ENCODE peak calls at places on chromosome 21, in eight cellular contexts. One of them, this sample, is unnamed.

GRCh38 chr21:44932366-44933181 is 7.3 kb upstream of the SLX9 start:
- DNase-seq in tibial artery: peak; percentile 70
- DNase-seq in adrenal gland: peak; percentile 31
- DNase-seq in GM23338: no peak
- DNase-seq in AG04450: no peak
- DNase-seq in uterus: no peak
- DNase-seq in ovary: no peak
- DNase-seq in CD8-positive, alpha-beta T cell: peak; percentile 58
- DNase-seq in this sample: no peak

GRCh38 chr21:35635994-35636393 is 424.3 kb downstream of the SETD4 start:
- DNase-seq in CD8-positive, alpha-beta T cell: no peak
- DNase-seq in AG04450: no peak
- DNase-seq in adrenal gland: no peak
- DNase-seq in uterus: no peak
- DNase-seq in tibial artery: no peak
- DNase-seq in ovary: no peak
- DNase-seq in GM23338: no peak
- DNase-seq in this sample: no peak

GRCh38 chr21:45584786-45585185 is 42.5 kb upstream of the SLC19A1 start:
- DNase-seq in adrenal gland: no peak
- DNase-seq in ovary: no peak
- DNase-seq in AG04450: no peak
- DNase-seq in tibial artery: peak; percentile 17
- DNase-seq in GM23338: no peak
- DNase-seq in CD8-positive, alpha-beta T cell: no peak
- DNase-seq in uterus: peak; percentile 1
- DNase-seq in this sample: no peak

GRCh38 chr21:35511298-35512162 is 462.4 kb upstream of the RUNX1 start:
- DNase-seq in CD8-positive, alpha-beta T cell: no peak
- DNase-seq in adrenal gland: no peak
- DNase-seq in tibial artery: no peak
- DNase-seq in uterus: no peak
- DNase-seq in GM23338: no peak
- DNase-seq in AG04450: no peak
- DNase-seq in ovary: no peak
- DNase-seq in this sample: no peak

GRCh38 chr21:34889537-34890257 is 159.4 kb downstream of the RUNX1 start:
- DNase-seq in CD8-positive, alpha-beta T cell: peak; percentile 46
- DNase-seq in adrenal gland: peak; percentile 81
- DNase-seq in tibial artery: peak; percentile 83
- DNase-seq in ovary: peak; percentile 68
- DNase-seq in uterus: peak; percentile 70
- DNase-seq in GM23338: peak; percentile 50
- DNase-seq in AG04450: no peak
- DNase-seq in this sample: peak; percentile 87

GRCh38 chr21:45590726-45591618 is 48.7 kb upstream of the SLC19A1 start:
- DNase-seq in CD8-positive, alpha-beta T cell: peak; percentile 28
- DNase-seq in GM23338: peak; percentile 54
- DNase-seq in ovary: peak; percentile 62
- DNase-seq in uterus: peak; percentile 29
- DNase-seq in AG04450: no peak
- DNase-seq in adrenal gland: peak; percentile 23
- DNase-seq in tibial artery: peak; percentile 62
- DNase-seq in this sample: peak; percentile 28

GRCh38 chr21:45291613-45292398 is 4.1 kb upstream of the POFUT2 start:
- DNase-seq in uterus: no peak
- DNase-seq in adrenal gland: peak; percentile 53
- DNase-seq in tibial artery: peak; percentile 74
- DNase-seq in CD8-positive, alpha-beta T cell: no peak
- DNase-seq in GM23338: no peak
- DNase-seq in ovary: peak; percentile 46
- DNase-seq in AG04450: no peak
- DNase-seq in this sample: no peak

GRCh38 chr21:36156339-36156814 is 247 bp upstream of the DOP1B start:
- DNase-seq in uterus: peak; percentile 100
- DNase-seq in CD8-positive, alpha-beta T cell: peak; percentile 100
- DNase-seq in ovary: peak; percentile 99
- DNase-seq in tibial artery: peak; percentile 100
- DNase-seq in GM23338: peak; percentile 100
- DNase-seq in AG04450: peak; percentile 99
- DNase-seq in adrenal gland: peak; percentile 100
- DNase-seq in this sample: peak; percentile 99

GRCh38 chr21:46477765-46478164 is 19.1 kb downstream of the DIP2A start:
- DNase-seq in adrenal gland: no peak
- DNase-seq in CD8-positive, alpha-beta T cell: no peak
- DNase-seq in AG04450: no peak
- DNase-seq in tibial artery: no peak
- DNase-seq in GM23338: no peak
- DNase-seq in uterus: no peak
- DNase-seq in ovary: no peak
- DNase-seq in this sample: no peak

GRCh38 chr21:35014302-35015044 is 34.6 kb downstream of the RUNX1 start:
- DNase-seq in uterus: no peak
- DNase-seq in AG04450: no peak
- DNase-seq in GM23338: no peak
- DNase-seq in CD8-positive, alpha-beta T cell: no peak
- DNase-seq in tibial artery: no peak
- DNase-seq in adrenal gland: peak; percentile 8
- DNase-seq in ovary: no peak
- DNase-seq in this sample: no peak

GRCh38 chr21:46157396-46157986 is 2.1 kb upstream of the FTCD start:
- DNase-seq in uterus: no peak
- DNase-seq in AG04450: no peak
- DNase-seq in ovary: no peak
- DNase-seq in GM23338: no peak
- DNase-seq in tibial artery: peak; percentile 59
- DNase-seq in CD8-positive, alpha-beta T cell: no peak
- DNase-seq in adrenal gland: no peak
- DNase-seq in this sample: no peak

GRCh38 chr21:39430016-39430415 is 15.6 kb downstream of the LCA5L start:
- DNase-seq in adrenal gland: no peak
- DNase-seq in CD8-positive, alpha-beta T cell: no peak
- DNase-seq in tibial artery: no peak
- DNase-seq in ovary: no peak
- DNase-seq in uterus: no peak
- DNase-seq in GM23338: no peak
- DNase-seq in AG04450: no peak
- DNase-seq in this sample: no peak

GRCh38 chr21:38930065-38930464 is 124.3 kb downstream of the ETS2 start:
- DNase-seq in CD8-positive, alpha-beta T cell: no peak
- DNase-seq in GM23338: no peak
- DNase-seq in adrenal gland: no peak
- DNase-seq in uterus: no peak
- DNase-seq in AG04450: no peak
- DNase-seq in ovary: no peak
- DNase-seq in tibial artery: no peak
- DNase-seq in this sample: peak; percentile 30

GRCh38 chr21:14862794-14863720 is 201.7 kb downstream of the NRIP1 start:
- DNase-seq in uterus: no peak
- DNase-seq in ovary: no peak
- DNase-seq in CD8-positive, alpha-beta T cell: no peak
- DNase-seq in adrenal gland: peak; percentile 29
- DNase-seq in tibial artery: no peak
- DNase-seq in GM23338: peak; percentile 58
- DNase-seq in AG04450: no peak
- DNase-seq in this sample: no peak

GRCh38 chr21:14955936-14956520 is 108.8 kb downstream of the NRIP1 start:
- DNase-seq in uterus: no peak
- DNase-seq in CD8-positive, alpha-beta T cell: no peak
- DNase-seq in AG04450: no peak
- DNase-seq in GM23338: no peak
- DNase-seq in adrenal gland: no peak
- DNase-seq in ovary: no peak
- DNase-seq in tibial artery: no peak
- DNase-seq in this sample: no peak

GRCh38 chr21:26840912-26841311 is 4.3 kb downstream of the ADAMTS1 start:
- DNase-seq in ovary: peak; percentile 37
- DNase-seq in tibial artery: peak; percentile 89
- DNase-seq in adrenal gland: no peak
- DNase-seq in CD8-positive, alpha-beta T cell: no peak
- DNase-seq in GM23338: no peak
- DNase-seq in uterus: peak; percentile 69
- DNase-seq in AG04450: no peak
- DNase-seq in this sample: no peak

GRCh38 chr21:26842976-26843911 is 2.0 kb downstream of the ADAMTS1 start:
- DNase-seq in uterus: peak; percentile 95
- DNase-seq in adrenal gland: peak; percentile 91
- DNase-seq in tibial artery: peak; percentile 98
- DNase-seq in AG04450: peak; percentile 87
- DNase-seq in GM23338: peak; percentile 83
- DNase-seq in ovary: peak; percentile 92
- DNase-seq in CD8-positive, alpha-beta T cell: no peak
- DNase-seq in this sample: no peak

GRCh38 chr21:26842300-26842699 is 2.9 kb downstream of the ADAMTS1 start:
- DNase-seq in uterus: no peak
- DNase-seq in AG04450: no peak
- DNase-seq in adrenal gland: no peak
- DNase-seq in ovary: no peak
- DNase-seq in GM23338: no peak
- DNase-seq in CD8-positive, alpha-beta T cell: no peak
- DNase-seq in tibial artery: no peak
- DNase-seq in this sample: no peak

GRCh38 chr21:26837539-26837938 is 7.7 kb downstream of the ADAMTS1 start:
- DNase-seq in uterus: no peak
- DNase-seq in AG04450: no peak
- DNase-seq in adrenal gland: no peak
- DNase-seq in CD8-positive, alpha-beta T cell: no peak
- DNase-seq in ovary: no peak
- DNase-seq in tibial artery: no peak
- DNase-seq in GM23338: no peak
- DNase-seq in this sample: no peak

DNA sequence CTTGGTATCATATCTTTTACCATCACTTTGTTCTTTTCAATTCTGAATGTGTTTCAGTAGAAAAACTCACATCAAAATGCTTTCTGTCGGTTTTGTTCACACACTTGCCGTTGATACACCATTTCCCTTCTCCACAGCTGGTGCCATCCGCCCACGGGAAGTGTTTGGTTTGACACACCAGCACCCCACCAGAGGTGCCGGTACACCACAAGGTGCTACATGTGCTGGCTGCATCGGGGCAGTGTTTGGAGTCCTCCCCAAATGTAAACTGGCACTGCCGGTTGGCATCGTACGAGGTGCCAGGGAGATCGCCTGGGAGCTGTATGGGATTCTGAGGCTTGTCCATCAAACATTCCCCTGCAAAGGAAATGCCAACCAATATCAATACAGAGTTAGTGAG is 5.0 kb downstream of the ADAMTS1 start:
- DNase-seq in CD8-positive, alpha-beta T cell: no peak
- DNase-seq in AG04450: no peak
- DNase-seq in adrenal gland: no peak
- DNase-seq in tibial artery: no peak
- DNase-seq in uterus: no peak
- DNase-seq in GM23338: no peak
- DNase-seq in ovary: no peak
- DNase-seq in this sample: no peak
- H3K4me3 ChIP-seq in CD8-positive, alpha-beta T cell: no peak overlapping the region
- H3K4me3 ChIP-seq in AG04450: peak overlapping the region; percentile 31
- H3K4me3 ChIP-seq in adrenal gland: peak overlapping the region; percentile 17
- H3K4me3 ChIP-seq in tibial artery: peak overlapping the region; percentile 79
- H3K4me3 ChIP-seq in uterus: no peak overlapping the region
- H3K4me3 ChIP-seq in GM23338: no peak overlapping the region
- H3K4me3 ChIP-seq in ovary: peak overlapping the region; percentile 2
- H3K4me3 ChIP-seq in this sample: no peak overlapping the region

GRCh38 chr21:43646550-43647260 is 12.6 kb downstream of the HSF2BP start:
- DNase-seq in GM23338: peak; percentile 95
- DNase-seq in tibial artery: peak; percentile 92
- DNase-seq in CD8-positive, alpha-beta T cell: peak; percentile 66
- DNase-seq in uterus: peak; percentile 90
- DNase-seq in AG04450: peak; percentile 81
- DNase-seq in adrenal gland: peak; percentile 93
- DNase-seq in ovary: peak; percentile 84
- DNase-seq in this sample: peak; percentile 87
- H3K27ac ChIP-seq in GM23338: no peak overlapping the region
- H3K27ac ChIP-seq in tibial artery: no peak overlapping the region
- H3K27ac ChIP-seq in CD8-positive, alpha-beta T cell: no peak overlapping the region
- H3K27ac ChIP-seq in uterus: no peak overlapping the region
- H3K27ac ChIP-seq in AG04450: no peak overlapping the region
- H3K27ac ChIP-seq in adrenal gland: no peak overlapping the region
- H3K27ac ChIP-seq in ovary: peak overlapping the region; percentile 70
- H3K27ac ChIP-seq in this sample: no peak overlapping the region

DNA sequence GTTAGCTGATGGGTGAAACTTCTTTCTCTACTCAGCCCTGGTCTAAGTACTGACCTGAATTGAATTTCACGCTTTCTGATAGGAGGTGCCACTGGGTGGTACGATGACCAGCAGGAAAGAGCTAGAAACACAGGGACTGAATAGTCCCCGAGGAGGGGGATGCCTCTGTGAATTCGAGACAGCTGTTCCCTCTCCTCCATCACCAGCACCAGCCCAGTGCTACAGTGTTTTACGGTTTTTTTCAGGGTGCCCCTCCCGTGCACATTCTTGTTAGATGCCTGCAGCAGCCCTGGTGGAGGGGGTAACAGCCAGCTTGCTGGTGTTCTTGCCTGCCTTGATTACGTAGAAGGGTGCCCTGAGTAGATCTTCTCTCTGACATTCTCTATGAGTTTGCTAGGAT is 7.1 kb downstream of the HUNK start:
- DNase-seq in uterus: no peak
- DNase-seq in GM23338: no peak
- DNase-seq in adrenal gland: no peak
- DNase-seq in tibial artery: no peak
- DNase-seq in CD8-positive, alpha-beta T cell: no peak
- DNase-seq in AG04450: no peak
- DNase-seq in ovary: no peak
- DNase-seq in this sample: no peak
- TF ChIP-seq CTCF in uterus: no peak
- TF ChIP-seq CTCF in GM23338: no peak
- TF ChIP-seq CTCF in adrenal gland: no peak
- TF ChIP-seq CTCF in tibial artery: no peak
- TF ChIP-seq CTCF in CD8-positive, alpha-beta T cell: no peak
- TF ChIP-seq CTCF in AG04450: no peak
- TF ChIP-seq CTCF in ovary: no peak
- TF ChIP-seq CTCF in this sample: no peak

DNA sequence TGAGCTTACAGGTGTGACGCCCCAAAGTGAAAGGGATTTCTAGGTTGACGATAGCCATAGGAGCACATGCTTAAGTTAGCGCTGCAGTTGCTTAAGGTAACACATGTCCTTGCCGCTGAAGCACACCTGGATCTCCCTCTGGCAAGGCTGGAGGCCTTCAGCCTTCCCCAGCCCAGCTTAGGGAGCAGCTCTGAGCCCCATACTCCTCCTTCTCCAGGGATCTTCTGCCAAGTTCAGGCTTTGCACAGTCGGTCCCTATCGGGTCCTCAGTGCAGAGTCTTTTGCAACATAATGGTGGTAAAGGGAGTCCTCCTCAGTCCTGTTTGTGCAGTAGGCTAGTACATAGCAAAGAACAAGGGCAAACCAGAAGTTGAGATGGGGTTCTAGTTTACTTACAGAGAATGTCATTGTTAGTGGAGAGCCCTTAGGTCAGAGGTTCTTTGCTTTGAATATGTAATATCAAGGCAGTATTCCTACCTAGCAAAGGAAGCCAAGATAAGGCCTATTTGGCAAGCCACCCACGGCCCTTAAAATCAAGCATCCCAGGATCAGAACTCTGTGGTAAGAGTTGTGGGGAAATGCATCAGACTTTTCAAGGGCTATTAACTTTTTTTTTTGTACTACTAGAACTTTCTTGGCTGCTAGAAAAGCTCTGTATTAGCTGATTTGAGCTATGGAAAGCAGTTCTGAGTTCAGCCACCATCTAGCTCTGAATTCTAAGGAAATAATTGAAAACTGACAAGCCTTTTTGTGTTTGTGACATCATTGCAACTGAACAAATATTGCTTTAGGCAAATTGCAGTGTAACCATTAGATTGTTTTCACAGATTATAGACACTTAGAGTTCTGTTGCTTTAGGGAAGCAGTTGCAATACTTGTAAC is 1.4 kb downstream of the EVA1C start:
- DNase-seq in uterus: peak; percentile 64
- DNase-seq in ovary: peak; percentile 34
- DNase-seq in CD8-positive, alpha-beta T cell: no peak
- DNase-seq in adrenal gland: peak; percentile 19
- DNase-seq in AG04450: no peak
- DNase-seq in tibial artery: no peak
- DNase-seq in GM23338: no peak
- DNase-seq in this sample: no peak
- H3K4me3 ChIP-seq in uterus: peak overlapping the region; percentile 90
- H3K4me3 ChIP-seq in ovary: peak overlapping the region; percentile 59
- H3K4me3 ChIP-seq in CD8-positive, alpha-beta T cell: peak overlapping the region; percentile 63
- H3K4me3 ChIP-seq in adrenal gland: peak overlapping the region; percentile 93
- H3K4me3 ChIP-seq in AG04450: peak overlapping the region; percentile 23
- H3K4me3 ChIP-seq in tibial artery: peak overlapping the region; percentile 87
- H3K4me3 ChIP-seq in GM23338: peak overlapping the region; percentile 82
- H3K4me3 ChIP-seq in this sample: no peak overlapping the region